ENCODE peak calls at places on chromosomes 3 and 15, in ten cellular contexts. D, N, T, R, O, W, A, Q, F and V are unnamed samples.

GRCh38 chr3:117010316-117010715 is 300.7 kb downstream of the TUSC7 start:
- DNase-seq in D (no peak), N (no peak), T (no peak), R (no peak), O (no peak), W (no peak), A (no peak), Q (no peak), F (no peak), V (no peak)

GRCh38 chr15:89899951-89900567 is 6.3 kb upstream of the AP3S2 start:
- DNase-seq in D (no peak), N (no peak), T (no peak), R (no peak), O (no peak), W (no peak), A (no peak), Q (no peak), F (no peak), V (no peak)

GRCh38 chr15:66738116-66738515 is 36.1 kb downstream of the SMAD6 start:
- DNase-seq in D (no peak), N (no peak), T (no peak), R (no peak), O (no peak), W (no peak), A (no peak), Q (no peak), F (no peak), V (no peak)

GRCh38 chr3:20405731-20406130 is 219.7 kb upstream of the SGO1 start:
- DNase-seq in D (peak; percentile 31), N (no peak), T (no peak), R (peak; percentile 91), O (peak; percentile 83), W (no peak), A (no peak), Q (no peak), F (peak; percentile 7), V (peak; percentile 86)

GRCh38 chr3:33061782-33062181 is 35.2 kb downstream of the GLB1 start:
- DNase-seq in D (peak; percentile 59), N (no peak), T (no peak), R (peak; percentile 49), O (peak; percentile 52), W (peak; percentile 30), A (no peak), Q (no peak), F (no peak), V (peak; percentile 55)

GRCh38 chr3:150497956-150498355 is 48.3 kb downstream of the SERP1 start:
- DNase-seq in D (peak; percentile 11), N (no peak), T (no peak), R (peak; percentile 48), O (peak; percentile 69), W (no peak), A (no peak), Q (no peak), F (no peak), V (peak; percentile 31)

GRCh38 chr3:52121459-52121795 is 32.8 kb downstream of the POC1A start:
- DNase-seq in D (no peak), N (no peak), T (no peak), R (peak; percentile 12), O (peak; percentile 32), W (no peak), A (no peak), Q (no peak), F (peak; percentile 42), V (no peak)

GRCh38 chr3:48681974-48682610 is 3.6 kb downstream of the NCKIPSD start:
- DNase-seq in D (no peak), N (no peak), T (no peak), R (no peak), O (no peak), W (no peak), A (no peak), Q (no peak), F (no peak), V (no peak)

GRCh38 chr3:134896141-134896540 is 101.1 kb downstream of the EPHB1 start:
- DNase-seq in D (no peak), N (no peak), T (no peak), R (no peak), O (no peak), W (no peak), A (no peak), Q (no peak), F (no peak), V (no peak)

GRCh38 chr3:42685891-42686820 is 819 bp downstream of the KLHL40 start:
- DNase-seq in D (no peak), N (peak; percentile 6), T (no peak), R (peak; percentile 23), O (no peak), W (no peak), A (no peak), Q (no peak), F (no peak), V (no peak)

GRCh38 chr15:36371509-36371908 is 207.9 kb upstream of the CDIN1 start:
- DNase-seq in D (no peak), N (no peak), T (peak; percentile 18), R (peak; percentile 5), O (no peak), W (no peak), A (no peak), Q (no peak), F (no peak), V (peak; percentile 21)

GRCh38 chr3:41102053-41102556 is 97.2 kb upstream of the CTNNB1 start:
- DNase-seq in D (no peak), N (no peak), T (no peak), R (no peak), O (no peak), W (no peak), A (no peak), Q (no peak), F (no peak), V (no peak)

GRCh38 chr3:128649264-128649663 is 1.4 kb downstream of the RPN1 start:
- DNase-seq in D (no peak), N (no peak), T (no peak), R (no peak), O (no peak), W (no peak), A (peak; percentile 7), Q (no peak), F (no peak), V (peak; percentile 7)

GRCh38 chr15:84142888-84143337 is 92.7 kb upstream of the GOLGA6L4 start:
- DNase-seq in D (peak; percentile 41), N (peak; percentile 69), T (peak; percentile 81), R (peak; percentile 89), O (peak; percentile 89), W (peak; percentile 39), A (peak; percentile 87), Q (peak; percentile 92), F (peak; percentile 89), V (peak; percentile 75)
- H3K4me3 ChIP-seq in D (no peak overlapping the region), N (no peak overlapping the region), T (no peak overlapping the region), R (no peak overlapping the region), O (peak overlapping the region; percentile 10), W (no peak overlapping the region), A (peak overlapping the region; percentile 5), Q (peak overlapping the region; percentile 20), F (no peak overlapping the region), V (no peak overlapping the region)

DNA sequence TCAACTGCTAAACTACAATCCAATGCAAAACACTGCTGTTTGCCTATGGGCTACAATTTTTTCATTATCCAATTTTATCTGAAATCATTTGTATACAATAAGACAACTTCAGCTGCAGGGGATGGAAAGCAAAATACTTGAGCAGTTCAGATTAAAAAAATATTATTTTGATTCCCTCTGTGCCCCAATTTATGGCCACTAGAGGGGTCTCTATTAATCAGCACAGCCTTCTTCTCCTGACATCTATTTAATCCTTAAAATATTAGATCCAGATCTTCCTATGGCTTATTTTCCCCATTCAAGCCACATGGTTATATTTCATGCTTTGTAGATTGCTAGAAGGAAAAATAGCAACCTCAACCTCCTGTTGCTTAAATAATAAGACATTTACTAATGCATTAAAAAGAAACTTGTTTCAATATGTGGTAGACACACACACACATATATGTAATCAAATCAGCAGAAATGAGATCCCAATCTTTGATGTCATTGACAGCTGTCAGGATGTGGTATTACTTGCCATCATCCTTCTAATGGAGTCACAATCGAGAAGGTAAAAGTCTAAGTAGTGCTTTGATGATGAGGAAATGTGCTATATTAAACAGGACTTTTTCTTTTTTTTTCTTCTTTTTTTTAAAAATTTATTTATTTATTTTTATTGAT is 104.2 kb downstream of the P2RY1 start:
- DNase-seq in D (no peak), N (no peak), T (no peak), R (no peak), O (no peak), W (no peak), A (no peak), Q (no peak), F (no peak), V (no peak)
- TF ChIP-seq CTCF in D (no peak), N (no peak), T (peak; percentile 17), R (no peak), O (peak; percentile 17), W (peak; percentile 8), A (peak; percentile 26), Q (no peak), F (no peak), V (no peak)

GRCh38 chr3:142117452-142117851 is 31.9 kb downstream of the TFDP2 start:
- DNase-seq in D (no peak), N (no peak), T (no peak), R (no peak), O (no peak), W (no peak), A (no peak), Q (no peak), F (no peak), V (no peak)

GRCh38 chr3:142124243-142124642 is 25.1 kb downstream of the TFDP2 start:
- DNase-seq in D (no peak), N (no peak), T (no peak), R (no peak), O (no peak), W (no peak), A (no peak), Q (no peak), F (no peak), V (no peak)

GRCh38 chr3:142117052-142117451 is 32.3 kb downstream of the TFDP2 start:
- DNase-seq in D (no peak), N (no peak), T (peak; percentile 48), R (peak; percentile 22), O (peak; percentile 15), W (no peak), A (no peak), Q (no peak), F (no peak), V (peak; percentile 77)

GRCh38 chr3:142115927-142116668 is 33.2 kb downstream of the TFDP2 start:
- DNase-seq in D (no peak), N (no peak), T (no peak), R (peak; percentile 32), O (peak; percentile 9), W (no peak), A (no peak), Q (no peak), F (no peak), V (peak; percentile 7)

GRCh38 chr3:142118911-142119310 is 30.4 kb downstream of the TFDP2 start:
- DNase-seq in D (no peak), N (no peak), T (no peak), R (peak; percentile 43), O (peak; percentile 22), W (no peak), A (no peak), Q (no peak), F (no peak), V (no peak)
- H3K4me3 ChIP-seq in D (no peak overlapping the region), N (no peak overlapping the region), T (no peak overlapping the region), R (no peak overlapping the region), O (no peak overlapping the region), W (no peak overlapping the region), A (no peak overlapping the region), Q (no peak overlapping the region), F (no peak overlapping the region), V (no peak overlapping the region)

DNA sequence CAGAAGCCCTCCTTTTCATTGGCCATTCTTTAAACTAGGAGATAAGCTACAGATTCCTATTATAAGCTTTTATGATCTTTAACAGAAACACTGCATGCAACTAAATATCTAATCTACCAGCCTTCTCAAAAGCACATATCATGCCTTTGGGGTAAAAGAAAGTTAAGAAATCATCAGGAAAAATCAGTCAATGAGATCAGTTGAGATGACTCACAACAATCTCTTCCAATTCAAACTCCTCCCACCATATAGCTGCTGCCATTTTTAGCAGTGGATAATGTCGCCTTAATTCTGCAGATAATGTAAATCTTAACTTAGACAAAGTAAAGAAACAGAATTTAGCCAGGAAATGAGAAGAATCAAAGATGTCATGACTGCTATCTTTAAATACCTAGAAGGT is 135.2 kb upstream of the BCL6 start:
- DNase-seq in D (no peak), N (no peak), T (no peak), R (no peak), O (peak; percentile 14), W (no peak), A (no peak), Q (no peak), F (no peak), V (no peak)
- TF ChIP-seq CTCF in D (no peak), N (no peak), T (no peak), R (no peak), O (no peak), W (no peak), A (no peak), Q (no peak), F (no peak), V (no peak)